ENCODE peak calls at places on chromosomes 12 and 14, in five cellular contexts. One of them, this sample, is unnamed.

GRCh38 chr12:54684636-54685630 is 36.8 kb upstream of the DCD start:
- DNase-seq in fibroblast of pulmonary artery: no peak
- DNase-seq in tibial artery: no peak
- DNase-seq in heart right ventricle: no peak
- DNase-seq in esophagus squamous epithelium: no peak
- DNase-seq in this sample: no peak

GRCh38 chr14:70186826-70187483 is 1.8 kb downstream of the SLC8A3 start:
- DNase-seq in fibroblast of pulmonary artery: no peak
- DNase-seq in tibial artery: no peak
- DNase-seq in heart right ventricle: peak
- DNase-seq in esophagus squamous epithelium: no peak
- DNase-seq in this sample: peak

GRCh38 chr12:29414368-29414767 is 33.4 kb upstream of the ERGIC2 start:
- DNase-seq in fibroblast of pulmonary artery: peak
- DNase-seq in tibial artery: no peak
- DNase-seq in heart right ventricle: no peak
- DNase-seq in esophagus squamous epithelium: no peak
- DNase-seq in this sample: peak

GRCh38 chr14:93317836-93318807 is 14.7 kb downstream of the BTBD7 start:
- DNase-seq in fibroblast of pulmonary artery: peak
- DNase-seq in tibial artery: no peak
- DNase-seq in heart right ventricle: no peak
- DNase-seq in esophagus squamous epithelium: no peak
- DNase-seq in this sample: peak

GRCh38 chr12:1328385-1328784 is 266.0 kb downstream of the FBXL14 start:
- DNase-seq in fibroblast of pulmonary artery: no peak
- DNase-seq in tibial artery: no peak
- DNase-seq in heart right ventricle: no peak
- DNase-seq in esophagus squamous epithelium: no peak
- DNase-seq in this sample: no peak

GRCh38 chr12:117470804-117471203 is 109.4 kb upstream of the NOS1 start:
- DNase-seq in fibroblast of pulmonary artery: no peak
- DNase-seq in tibial artery: no peak
- DNase-seq in heart right ventricle: no peak
- DNase-seq in esophagus squamous epithelium: no peak
- DNase-seq in this sample: no peak

GRCh38 chr14:69483765-69484443 is 624 bp upstream of the PLEKHD1 start:
- DNase-seq in fibroblast of pulmonary artery: no peak
- DNase-seq in tibial artery: no peak
- DNase-seq in heart right ventricle: peak
- DNase-seq in esophagus squamous epithelium: no peak
- DNase-seq in this sample: peak

GRCh38 chr12:68784015-68784414 is 24.0 kb upstream of the MDM2 start:
- DNase-seq in fibroblast of pulmonary artery: peak
- DNase-seq in tibial artery: no peak
- DNase-seq in heart right ventricle: no peak
- DNase-seq in esophagus squamous epithelium: no peak
- DNase-seq in this sample: peak

GRCh38 chr14:22939684-22940083 is 10.5 kb upstream of the PRMT5 start:
- DNase-seq in fibroblast of pulmonary artery: no peak
- DNase-seq in tibial artery: no peak
- DNase-seq in heart right ventricle: no peak
- DNase-seq in esophagus squamous epithelium: no peak
- DNase-seq in this sample: peak

GRCh38 chr14:52125885-52126284 is 57.0 kb upstream of the NID2 start:
- DNase-seq in fibroblast of pulmonary artery: no peak
- DNase-seq in tibial artery: no peak
- DNase-seq in heart right ventricle: no peak
- DNase-seq in esophagus squamous epithelium: no peak
- DNase-seq in this sample: no peak

GRCh38 chr12:54870617-54871016 is 16.3 kb downstream of the MUCL1 start:
- DNase-seq in fibroblast of pulmonary artery: no peak
- DNase-seq in tibial artery: no peak
- DNase-seq in heart right ventricle: no peak
- DNase-seq in esophagus squamous epithelium: no peak
- DNase-seq in this sample: no peak

GRCh38 chr14:92659765-92660561 is 88.5 kb downstream of the LGMN start:
- DNase-seq in fibroblast of pulmonary artery: peak
- DNase-seq in tibial artery: no peak
- DNase-seq in heart right ventricle: no peak
- DNase-seq in esophagus squamous epithelium: no peak
- DNase-seq in this sample: peak

GRCh38 chr14:88914956-88915355 is 90.5 kb downstream of the TTC8 start:
- DNase-seq in fibroblast of pulmonary artery: no peak
- DNase-seq in tibial artery: no peak
- DNase-seq in heart right ventricle: no peak
- DNase-seq in esophagus squamous epithelium: no peak
- DNase-seq in this sample: no peak

GRCh38 chr14:68884031-68885030 is 91.5 kb upstream of the ZFP36L1 start:
- DNase-seq in fibroblast of pulmonary artery: peak
- DNase-seq in tibial artery: peak
- DNase-seq in heart right ventricle: peak
- DNase-seq in esophagus squamous epithelium: no peak
- DNase-seq in this sample: peak

GRCh38 chr12:25960176-25960575 is 1.7 kb downstream of the RASSF8 start:
- DNase-seq in fibroblast of pulmonary artery: peak
- DNase-seq in tibial artery: no peak
- DNase-seq in heart right ventricle: no peak
- DNase-seq in esophagus squamous epithelium: no peak
- DNase-seq in this sample: peak

GRCh38 chr12:86627001-86627400 is 370.8 kb upstream of the MGAT4C start:
- DNase-seq in fibroblast of pulmonary artery: no peak
- DNase-seq in tibial artery: no peak
- DNase-seq in heart right ventricle: no peak
- DNase-seq in esophagus squamous epithelium: no peak
- DNase-seq in this sample: no peak

GRCh38 chr12:7017870-7018349 is 366 bp downstream of the LPCAT3 start:
- DNase-seq in fibroblast of pulmonary artery: no peak
- DNase-seq in tibial artery: no peak
- DNase-seq in heart right ventricle: no peak
- DNase-seq in esophagus squamous epithelium: no peak
- DNase-seq in this sample: no peak

GRCh38 chr14:96081767-96082400 is 42.7 kb downstream of the C14orf132 start:
- DNase-seq in fibroblast of pulmonary artery: no peak
- DNase-seq in tibial artery: peak
- DNase-seq in heart right ventricle: no peak
- DNase-seq in esophagus squamous epithelium: no peak
- DNase-seq in this sample: no peak

GRCh38 chr14:21199611-21200570 is 44.0 kb upstream of the OR5AU1 start:
- DNase-seq in fibroblast of pulmonary artery: no peak
- DNase-seq in tibial artery: no peak
- DNase-seq in heart right ventricle: no peak
- DNase-seq in esophagus squamous epithelium: no peak
- DNase-seq in this sample: no peak

GRCh38 chr12:119505001-119505400 is 88.6 kb upstream of the TMEM233 start:
- DNase-seq in fibroblast of pulmonary artery: no peak
- DNase-seq in tibial artery: no peak
- DNase-seq in heart right ventricle: no peak
- DNase-seq in esophagus squamous epithelium: no peak
- DNase-seq in this sample: no peak

GRCh38 chr12:63238892-63239291 is 87.9 kb upstream of the AVPR1A start:
- DNase-seq in fibroblast of pulmonary artery: no peak
- DNase-seq in tibial artery: no peak
- DNase-seq in heart right ventricle: no peak
- DNase-seq in esophagus squamous epithelium: no peak
- DNase-seq in this sample: no peak

GRCh38 chr14:31926123-31926522 is 151.0 kb upstream of the ARHGAP5 start:
- DNase-seq in fibroblast of pulmonary artery: peak
- DNase-seq in tibial artery: no peak
- DNase-seq in heart right ventricle: no peak
- DNase-seq in esophagus squamous epithelium: no peak
- DNase-seq in this sample: peak

GRCh38 chr12:78489990-78490389 is 374.6 kb upstream of the SYT1 start:
- DNase-seq in fibroblast of pulmonary artery: no peak
- DNase-seq in tibial artery: no peak
- DNase-seq in heart right ventricle: no peak
- DNase-seq in esophagus squamous epithelium: no peak
- DNase-seq in this sample: no peak

GRCh38 chr12:79927772-79928474 is 7.0 kb downstream of the PPP1R12A start:
- DNase-seq in fibroblast of pulmonary artery: no peak
- DNase-seq in tibial artery: no peak
- DNase-seq in heart right ventricle: no peak
- DNase-seq in esophagus squamous epithelium: no peak
- DNase-seq in this sample: peak

GRCh38 chr12:77888611-77889010 is 57.9 kb downstream of the NAV3 start:
- DNase-seq in fibroblast of pulmonary artery: peak
- DNase-seq in tibial artery: no peak
- DNase-seq in heart right ventricle: no peak
- DNase-seq in esophagus squamous epithelium: no peak
- DNase-seq in this sample: peak

GRCh38 chr12:99212275-99212674 is 435.3 kb upstream of the GARIN6 start:
- DNase-seq in fibroblast of pulmonary artery: no peak
- DNase-seq in tibial artery: no peak
- DNase-seq in heart right ventricle: no peak
- DNase-seq in esophagus squamous epithelium: no peak
- DNase-seq in this sample: no peak

DNA sequence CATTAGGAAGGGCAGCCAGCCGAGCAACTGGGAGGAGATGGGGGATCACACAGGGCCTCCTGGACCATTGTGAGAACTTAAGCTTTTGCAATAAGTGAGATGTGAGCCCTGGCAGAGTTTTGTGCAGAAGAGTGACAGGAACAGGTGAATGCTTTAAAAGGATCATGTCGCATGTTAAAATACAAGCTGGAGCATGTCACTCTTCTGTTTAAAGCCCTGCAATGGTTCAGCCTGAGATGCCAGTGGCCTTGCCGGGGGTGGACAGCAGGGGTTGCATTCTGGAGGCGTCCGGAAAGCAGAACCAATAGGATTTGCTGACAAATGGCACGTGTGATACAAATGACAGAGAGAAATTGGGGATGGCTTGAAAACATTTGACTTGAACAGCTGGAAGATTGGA is 137.5 kb upstream of the RFLNA start:
- DNase-seq in fibroblast of pulmonary artery: no peak
- DNase-seq in tibial artery: no peak
- DNase-seq in heart right ventricle: no peak
- DNase-seq in esophagus squamous epithelium: no peak
- DNase-seq in this sample: no peak
- TF ChIP-seq CTCF in fibroblast of pulmonary artery: no peak
- TF ChIP-seq CTCF in tibial artery: no peak
- TF ChIP-seq CTCF in heart right ventricle: no peak
- TF ChIP-seq CTCF in esophagus squamous epithelium: no peak
- TF ChIP-seq CTCF in this sample: no peak

GRCh38 chr12:88309546-88309945 is 167.4 kb downstream of the TMTC3 start:
- DNase-seq in fibroblast of pulmonary artery: peak
- DNase-seq in tibial artery: no peak
- DNase-seq in heart right ventricle: no peak
- DNase-seq in esophagus squamous epithelium: no peak
- DNase-seq in this sample: peak
- H3K4me3 ChIP-seq in fibroblast of pulmonary artery: no peak
- H3K4me3 ChIP-seq in tibial artery: no peak
- H3K4me3 ChIP-seq in heart right ventricle: no peak
- H3K4me3 ChIP-seq in esophagus squamous epithelium: no peak
- H3K4me3 ChIP-seq in this sample: no peak

GRCh38 chr12:90954921-90955320 is at the start of gene CCER1:
- DNase-seq in fibroblast of pulmonary artery: no peak
- DNase-seq in tibial artery: no peak
- DNase-seq in heart right ventricle: no peak
- DNase-seq in esophagus squamous epithelium: no peak
- DNase-seq in this sample: no peak

GRCh38 chr12:90951418-90952110 is 3.4 kb downstream of the CCER1 start:
- DNase-seq in fibroblast of pulmonary artery: no peak
- DNase-seq in tibial artery: no peak
- DNase-seq in heart right ventricle: no peak
- DNase-seq in esophagus squamous epithelium: no peak
- DNase-seq in this sample: no peak

GRCh38 chr12:90954428-90954827 is 548 bp downstream of the CCER1 start:
- DNase-seq in fibroblast of pulmonary artery: no peak
- DNase-seq in tibial artery: no peak
- DNase-seq in heart right ventricle: no peak
- DNase-seq in esophagus squamous epithelium: no peak
- DNase-seq in this sample: no peak

GRCh38 chr12:90958995-90959394 is 4.0 kb upstream of the CCER1 start:
- DNase-seq in fibroblast of pulmonary artery: peak
- DNase-seq in tibial artery: no peak
- DNase-seq in heart right ventricle: no peak
- DNase-seq in esophagus squamous epithelium: no peak
- DNase-seq in this sample: peak

DNA sequence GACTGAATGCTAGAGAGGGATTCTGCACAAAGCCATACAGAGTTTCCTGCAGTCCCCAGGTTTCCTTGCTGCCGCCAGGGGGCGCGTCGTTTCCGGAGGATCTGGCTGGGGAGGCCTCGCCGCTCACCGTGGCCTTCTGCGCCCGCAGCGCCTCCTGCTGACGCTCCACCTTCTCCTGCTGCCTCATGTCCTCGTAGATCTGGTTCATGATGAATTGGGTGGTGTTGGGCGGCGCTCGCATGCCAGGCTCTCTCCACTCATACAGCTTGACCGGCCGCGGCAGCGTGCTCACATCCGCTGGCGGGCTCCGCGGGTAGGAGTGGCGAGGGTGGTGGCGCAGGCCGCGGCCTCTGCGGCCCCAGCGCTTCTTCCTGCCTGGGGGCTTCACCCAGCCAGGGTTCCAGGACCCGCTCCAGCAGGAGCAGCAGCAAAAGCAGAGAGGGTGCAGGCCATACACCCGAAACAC is 987 bp downstream of the CCER1 start:
- DNase-seq in fibroblast of pulmonary artery: no peak
- DNase-seq in tibial artery: no peak
- DNase-seq in heart right ventricle: peak
- DNase-seq in esophagus squamous epithelium: no peak
- DNase-seq in this sample: no peak
- TF ChIP-seq CTCF in fibroblast of pulmonary artery: peak
- TF ChIP-seq CTCF in tibial artery: no peak
- TF ChIP-seq CTCF in heart right ventricle: no peak
- TF ChIP-seq CTCF in esophagus squamous epithelium: no peak
- TF ChIP-seq CTCF in this sample: peak

GRCh38 chr14:76811561-76811960 is 1.1 kb downstream of the ANGEL1 start:
- DNase-seq in fibroblast of pulmonary artery: peak
- DNase-seq in tibial artery: no peak
- DNase-seq in heart right ventricle: no peak
- DNase-seq in esophagus squamous epithelium: no peak
- DNase-seq in this sample: peak

GRCh38 chr14:76810953-76811400 is 1.7 kb downstream of the ANGEL1 start:
- DNase-seq in fibroblast of pulmonary artery: peak
- DNase-seq in tibial artery: no peak
- DNase-seq in heart right ventricle: no peak
- DNase-seq in esophagus squamous epithelium: no peak
- DNase-seq in this sample: peak

GRCh38 chr14:76808990-76809389 is 3.7 kb downstream of the ANGEL1 start:
- DNase-seq in fibroblast of pulmonary artery: no peak
- DNase-seq in tibial artery: no peak
- DNase-seq in heart right ventricle: no peak
- DNase-seq in esophagus squamous epithelium: no peak
- DNase-seq in this sample: no peak

GRCh38 chr14:76812093-76812421 is 625 bp downstream of the ANGEL1 start:
- DNase-seq in fibroblast of pulmonary artery: no peak
- DNase-seq in tibial artery: no peak
- DNase-seq in heart right ventricle: no peak
- DNase-seq in esophagus squamous epithelium: no peak
- DNase-seq in this sample: no peak

DNA sequence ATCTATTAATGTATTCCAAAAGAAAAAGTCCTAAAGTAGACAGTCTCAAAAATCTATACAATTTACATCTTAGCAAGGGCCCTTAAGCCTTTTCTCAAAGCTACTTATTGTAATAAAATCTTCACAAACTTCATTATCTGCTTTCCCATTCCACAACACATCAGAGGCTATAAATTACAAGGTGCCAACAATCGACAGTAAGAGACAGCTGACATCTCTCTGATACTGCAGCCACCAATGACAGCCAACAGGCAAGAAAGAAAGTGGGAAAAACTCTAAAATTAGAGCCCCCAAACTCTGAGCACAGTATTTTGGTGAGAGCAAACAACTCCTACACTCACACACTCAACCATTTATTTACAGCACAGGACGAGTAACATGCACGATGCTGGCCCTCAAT is 2.2 kb downstream of the ANGEL1 start:
- DNase-seq in fibroblast of pulmonary artery: no peak
- DNase-seq in tibial artery: no peak
- DNase-seq in heart right ventricle: no peak
- DNase-seq in esophagus squamous epithelium: no peak
- DNase-seq in this sample: no peak
- H3K4me3 ChIP-seq in fibroblast of pulmonary artery: peak
- H3K4me3 ChIP-seq in tibial artery: peak
- H3K4me3 ChIP-seq in heart right ventricle: peak
- H3K4me3 ChIP-seq in esophagus squamous epithelium: no peak
- H3K4me3 ChIP-seq in this sample: peak